ENCODE peak calls at places on chromosome 18, in six cellular contexts. U is heart left ventricle, P is sigmoid colon, B is Peyer's patch, K is brain microvascular endothelial cell, V is uterus. Z is an unnamed sample.

GRCh38 chr18:47254341-47254939 is 3.0 kb upstream of the SKOR2 start:
- DNase-seq in U (no peak), P (no peak), B (no peak), K (peak), V (no peak), Z (no peak)

GRCh38 chr18:80200932-80201672 is 46.2 kb downstream of the PARD6G start:
- DNase-seq in U (no peak), P (peak), B (no peak), K (no peak), V (no peak), Z (no peak)

GRCh38 chr18:24672165-24672950 is 211.9 kb downstream of the HRH4 start:
- DNase-seq in U (no peak), P (no peak), B (no peak), K (no peak), V (no peak), Z (no peak)

GRCh38 chr18:47949197-47949596 is 18.7 kb upstream of the SMAD2 start:
- DNase-seq in U (no peak), P (no peak), B (no peak), K (no peak), V (no peak), Z (no peak)

GRCh38 chr18:76914796-76915195 is 92.4 kb downstream of the ZNF236 start:
- DNase-seq in U (no peak), P (no peak), B (no peak), K (no peak), V (no peak), Z (no peak)

GRCh38 chr18:58845913-58846312 is 18.8 kb upstream of the ZNF532 start:
- DNase-seq in U (no peak), P (no peak), B (no peak), K (no peak), V (no peak), Z (no peak)

GRCh38 chr18:2653467-2653866 is 2.1 kb upstream of the SMCHD1 start:
- DNase-seq in U (no peak), P (no peak), B (no peak), K (no peak), V (no peak), Z (no peak)

GRCh38 chr18:74390900-74391299 is 66.2 kb downstream of the DIPK1C start:
- DNase-seq in U (no peak), P (no peak), B (no peak), K (no peak), V (no peak), Z (no peak)

GRCh38 chr18:77271720-77272481 is 22.3 kb downstream of the GALR1 start:
- DNase-seq in U (no peak), P (no peak), B (no peak), K (peak), V (no peak), Z (no peak)

GRCh38 chr18:79429785-79430281 is 34.1 kb downstream of the NFATC1 start:
- DNase-seq in U (no peak), P (no peak), B (no peak), K (no peak), V (no peak), Z (no peak)

GRCh38 chr18:79555885-79556284 is 123.7 kb upstream of the CTDP1 start:
- DNase-seq in U (no peak), P (no peak), B (peak), K (no peak), V (peak), Z (no peak)

GRCh38 chr18:30582078-30582477 is 460.5 kb downstream of the DSC3 start:
- DNase-seq in U (no peak), P (no peak), B (no peak), K (no peak), V (no peak), Z (no peak)

GRCh38 chr18:48991299-48992055 is 40.7 kb upstream of the SMAD7 start:
- DNase-seq in U (no peak), P (no peak), B (no peak), K (no peak), V (no peak), Z (no peak)

GRCh38 chr18:79982736-79983135 is 5.6 kb downstream of the TXNL4A start:
- DNase-seq in U (no peak), P (no peak), B (no peak), K (peak), V (no peak), Z (no peak)

GRCh38 chr18:25921677-25922421 is 168.6 kb downstream of the SS18 start:
- DNase-seq in U (no peak), P (no peak), B (peak), K (peak), V (no peak), Z (no peak)

GRCh38 chr18:34094148-34094547 is 130.6 kb downstream of the NOL4 start:
- DNase-seq in U (no peak), P (no peak), B (no peak), K (no peak), V (no peak), Z (no peak)

GRCh38 chr18:63994783-63995399 is 25.0 kb downstream of the SERPINB8 start:
- DNase-seq in U (no peak), P (peak), B (peak), K (peak), V (peak), Z (no peak)

GRCh38 chr18:31512203-31512764 is 14.3 kb downstream of the DSG2 start:
- DNase-seq in U (no peak), P (no peak), B (peak), K (peak), V (no peak), Z (no peak)

GRCh38 chr18:24267878-24268277 is 129.0 kb downstream of the CABYR start:
- DNase-seq in U (no peak), P (no peak), B (no peak), K (no peak), V (no peak), Z (no peak)

GRCh38 chr18:72336786-72337185 is 207.4 kb downstream of the CBLN2 start:
- DNase-seq in U (no peak), P (no peak), B (no peak), K (no peak), V (no peak), Z (no peak)

GRCh38 chr18:13530879-13531387 is 195.4 kb downstream of the FAM210A start:
- DNase-seq in U (peak), P (peak), B (peak), K (peak), V (no peak), Z (peak)

GRCh38 chr18:79400591-79401381 is 5.1 kb downstream of the NFATC1 start:
- DNase-seq in U (no peak), P (peak), B (peak), K (no peak), V (no peak), Z (no peak)

GRCh38 chr18:46042571-46043123 is 29.4 kb downstream of the PSTPIP2 start:
- DNase-seq in U (no peak), P (no peak), B (no peak), K (no peak), V (no peak), Z (no peak)

GRCh38 chr18:54192415-54192814 is 32.1 kb downstream of the MBD2 start:
- DNase-seq in U (no peak), P (no peak), B (no peak), K (no peak), V (no peak), Z (no peak)

GRCh38 chr18:75322206-75322605 is 105.3 kb downstream of the SMIM21 start:
- DNase-seq in U (no peak), P (no peak), B (no peak), K (no peak), V (no peak), Z (no peak)

GRCh38 chr18:10936211-10937053 is 212.9 kb downstream of the PIEZO2 start:
- DNase-seq in U (no peak), P (no peak), B (no peak), K (no peak), V (no peak), Z (no peak)

GRCh38 chr18:44599409-44599808 is 81.3 kb upstream of the SETBP1 start:
- DNase-seq in U (no peak), P (no peak), B (no peak), K (peak), V (no peak), Z (no peak)

GRCh38 chr18:58893388-58894099 is 28.9 kb downstream of the ZNF532 start:
- DNase-seq in U (no peak), P (no peak), B (no peak), K (no peak), V (no peak), Z (no peak)

GRCh38 chr18:79795446-79795845 is 2.3 kb upstream of the KCNG2 start:
- DNase-seq in U (no peak), P (no peak), B (no peak), K (no peak), V (no peak), Z (no peak)

GRCh38 chr18:26057208-26057821 is 33.1 kb downstream of the SS18 start:
- DNase-seq in U (no peak), P (no peak), B (no peak), K (peak), V (no peak), Z (no peak)

GRCh38 chr18:73893879-73894278 is 253.8 kb downstream of the FBXO15 start:
- DNase-seq in U (no peak), P (no peak), B (no peak), K (no peak), V (no peak), Z (no peak)

GRCh38 chr18:58660915-58661314 is 10.3 kb upstream of the MALT1 start:
- DNase-seq in U (no peak), P (no peak), B (no peak), K (no peak), V (no peak), Z (no peak)

GRCh38 chr18:35347991-35348390 is 3.8 kb upstream of the ZNF24 start:
- DNase-seq in U (no peak), P (no peak), B (no peak), K (no peak), V (no peak), Z (no peak)

GRCh38 chr18:48809365-48809764 is 141.4 kb downstream of the SMAD7 start:
- DNase-seq in U (no peak), P (no peak), B (no peak), K (no peak), V (no peak), Z (no peak)

GRCh38 chr18:77127769-77128671 is 4.6 kb downstream of the MBP start:
- DNase-seq in U (no peak), P (peak), B (peak), K (peak), V (no peak), Z (no peak)

GRCh38 chr18:74329688-74330205 is 14.1 kb downstream of the C18orf63 start:
- DNase-seq in U (no peak), P (no peak), B (no peak), K (no peak), V (no peak), Z (no peak)

GRCh38 chr18:63207825-63208224 is 111.7 kb downstream of the BCL2 start:
- DNase-seq in U (no peak), P (no peak), B (no peak), K (no peak), V (no peak), Z (no peak)

GRCh38 chr18:50947899-50948298 is 19.9 kb upstream of the ELAC1 start:
- DNase-seq in U (no peak), P (no peak), B (no peak), K (no peak), V (no peak), Z (no peak)

GRCh38 chr18:57447154-57447621 is 12.0 kb downstream of the ONECUT2 start:
- DNase-seq in U (no peak), P (no peak), B (no peak), K (peak), V (no peak), Z (no peak)

DNA sequence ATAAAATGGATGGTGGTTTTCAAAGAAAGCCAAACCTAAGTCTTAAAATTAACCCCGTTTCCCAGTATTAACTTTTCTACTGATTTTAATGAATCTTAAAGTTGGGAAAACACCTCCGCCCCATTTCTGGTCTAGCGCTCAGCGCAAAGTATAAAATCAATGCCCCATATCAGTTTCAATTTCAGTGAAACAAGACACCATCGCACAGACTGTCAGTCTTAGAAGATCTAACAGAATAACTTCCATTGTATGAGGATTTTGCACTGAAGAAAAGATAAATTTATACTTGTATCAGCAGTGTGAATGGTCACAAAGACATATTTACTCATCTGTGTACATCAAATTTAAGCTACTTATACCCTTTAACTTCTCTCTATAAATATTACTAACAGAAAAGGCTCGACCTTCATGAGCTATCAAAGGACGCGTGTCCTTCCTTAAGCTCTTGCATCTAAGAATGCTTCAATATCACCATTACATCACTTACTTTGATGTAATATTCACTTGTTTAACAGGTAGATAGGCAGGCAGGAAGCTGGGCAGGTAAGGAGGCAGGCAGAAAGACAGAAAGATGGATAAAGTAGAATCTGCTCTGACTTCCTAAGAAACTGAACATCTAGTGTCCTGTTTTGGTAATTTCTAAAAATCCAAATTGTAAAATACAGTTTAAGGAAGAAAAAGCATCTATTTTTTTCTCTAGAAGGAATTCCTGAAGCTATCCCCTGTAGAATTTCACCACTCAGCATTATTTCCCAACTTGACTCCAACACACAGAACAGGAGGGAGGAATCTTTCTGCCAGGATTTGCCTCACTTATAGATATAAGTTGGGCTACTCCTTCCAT is 183.0 kb downstream of the TCF4 start:
- DNase-seq in U (no peak), P (no peak), B (no peak), K (no peak), V (no peak), Z (no peak)
- H3K4me3 ChIP-seq in U (no peak), P (no peak), B (no peak), K (no peak), V (peak), Z (peak)

GRCh38 chr18:23226386-23226785 is 91.1 kb downstream of the CABLES1 start:
- DNase-seq in U (no peak), P (no peak), B (no peak), K (peak), V (no peak), Z (no peak)
- TF ChIP-seq CTCF in U (no peak), P (no peak), B (no peak), K (no peak), V (no peak), Z (no peak)

DNA sequence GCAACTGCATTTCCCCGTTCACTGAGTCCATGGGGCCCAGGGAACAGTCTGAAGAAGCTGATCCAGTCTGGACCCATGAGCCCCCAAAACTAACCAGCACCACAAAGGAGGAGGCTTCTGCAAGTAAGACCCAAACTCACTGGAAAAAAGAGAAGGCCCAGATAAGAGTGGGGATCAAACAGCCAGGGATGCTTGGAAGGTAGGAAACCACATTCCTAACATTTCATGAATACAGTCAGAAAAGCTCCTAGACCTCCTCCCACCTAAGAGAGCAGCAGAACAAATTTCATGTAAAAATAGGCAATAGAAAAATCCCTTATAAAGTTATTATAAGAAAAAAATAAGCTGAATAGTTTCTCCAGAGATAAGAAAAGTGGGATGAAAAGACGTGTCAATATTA is 30.3 kb downstream of the TUBB6 start:
- DNase-seq in U (no peak), P (peak), B (no peak), K (no peak), V (no peak), Z (no peak)
- H3K27ac ChIP-seq in U (no peak), P (no peak), B (no peak), K (no peak), V (no peak), Z (no peak)

GRCh38 chr18:61333271-61333745 is at the start of gene CDH20:
- DNase-seq in U (no peak), P (no peak), B (no peak), K (no peak), V (no peak), Z (no peak)

GRCh38 chr18:61333746-61334490 is 688 bp downstream of the CDH20 start:
- DNase-seq in U (no peak), P (no peak), B (no peak), K (no peak), V (no peak), Z (no peak)

GRCh38 chr18:61335737-61336555 is 2.7 kb downstream of the CDH20 start:
- DNase-seq in U (no peak), P (no peak), B (no peak), K (no peak), V (no peak), Z (no peak)

GRCh38 chr18:61334951-61335736 is 1.9 kb downstream of the CDH20 start:
- DNase-seq in U (no peak), P (no peak), B (no peak), K (no peak), V (no peak), Z (no peak)

DNA sequence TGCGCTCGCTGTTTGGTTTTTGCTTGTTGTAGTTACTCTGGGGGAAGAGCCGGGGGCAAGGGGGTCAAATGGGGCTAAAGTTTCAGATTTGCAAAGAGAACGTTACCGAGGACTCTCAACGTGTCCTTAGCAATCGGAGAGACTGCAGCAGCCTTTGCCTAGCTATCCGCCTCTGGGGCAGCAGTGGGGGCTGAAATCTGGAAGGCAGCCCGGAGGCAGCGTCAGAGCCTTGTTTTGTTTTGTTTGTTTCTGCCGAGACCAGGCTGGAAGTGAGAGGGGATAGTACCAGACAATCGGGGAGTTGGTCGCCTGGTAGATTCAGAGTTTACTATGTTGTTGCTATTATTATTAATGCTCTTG is 1.2 kb downstream of the CDH20 start:
- DNase-seq in U (no peak), P (no peak), B (no peak), K (no peak), V (no peak), Z (no peak)
- H3K4me3 ChIP-seq in U (no peak), P (no peak), B (peak), K (peak), V (no peak), Z (peak)

GRCh38 chr18:5842653-5843052 is 52.7 kb downstream of the TMEM200C start:
- DNase-seq in U (no peak), P (no peak), B (no peak), K (no peak), V (no peak), Z (no peak)
- TF ChIP-seq CTCF in U (no peak), P (no peak), B (no peak), K (no peak), V (no peak), Z (no peak)

GRCh38 chr18:38940475-38940862 is 1374.9 kb upstream of the CELF4 start:
- DNase-seq in U (no peak), P (no peak), B (no peak), K (no peak), V (no peak), Z (no peak)

GRCh38 chr18:38944446-38945024 is 1378.9 kb upstream of the CELF4 start:
- DNase-seq in U (no peak), P (no peak), B (no peak), K (no peak), V (no peak), Z (no peak)

DNA sequence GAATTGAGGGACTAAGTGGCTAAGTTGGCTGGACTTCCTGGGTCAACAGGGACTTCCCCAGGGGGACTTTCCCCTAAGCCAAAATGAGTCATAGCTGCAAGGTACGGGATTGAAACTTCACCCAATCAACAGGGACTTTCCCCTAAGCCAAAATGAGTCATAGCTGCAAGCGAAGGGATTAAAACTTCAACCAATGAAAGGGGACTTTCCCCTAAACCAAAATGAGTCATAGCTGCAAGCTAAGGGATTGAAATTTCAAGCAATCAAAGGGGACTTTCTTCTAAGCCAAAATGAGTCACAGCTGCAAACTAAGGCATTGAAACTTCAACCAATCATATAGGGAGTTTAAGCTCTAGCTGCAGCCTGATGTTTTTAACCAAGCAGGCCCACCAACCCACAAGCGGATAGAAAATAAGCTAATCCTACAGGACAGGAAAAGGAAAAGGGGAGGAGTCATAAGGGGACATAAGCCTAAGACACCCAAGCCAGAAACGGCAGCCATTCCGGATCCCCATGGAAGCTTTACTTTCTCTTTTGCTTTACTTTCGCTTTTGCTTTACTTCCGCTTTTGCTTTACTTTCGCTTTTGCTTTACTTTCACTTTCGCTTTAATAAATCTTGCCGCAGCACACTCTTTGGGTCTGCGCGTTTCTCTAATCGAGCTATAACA is 1375.4 kb upstream of the CELF4 start:
- DNase-seq in U (no peak), P (no peak), B (no peak), K (peak), V (no peak), Z (no peak)
- H3K27ac ChIP-seq in U (no peak), P (no peak), B (peak), K (peak), V (no peak), Z (no peak)

GRCh38 chr18:7273301-7273911 is 42.5 kb downstream of the LRRC30 start:
- DNase-seq in U (peak), P (peak), B (peak), K (peak), V (peak), Z (peak)
- H3K4me3 ChIP-seq in U (no peak), P (no peak), B (no peak), K (no peak), V (no peak), Z (peak)

GRCh38 chr18:8997634-8998033 is 104.9 kb upstream of the NDUFV2 start:
- DNase-seq in U (no peak), P (no peak), B (no peak), K (no peak), V (no peak), Z (no peak)
- TF ChIP-seq CTCF in U (no peak), P (no peak), B (no peak), K (no peak), V (no peak), Z (no peak)

Z was measured in coronary artery.